ENCODE peak calls at places on chromosomes 6 and 20, in six cellular contexts. N is mucosa of descending colon, L is Panc1, Z is heart right ventricle, I is upper lobe of right lung, K is Peyer's patch. M is an unnamed sample.

GRCh38 chr6:148405893-148406292 is 63.3 kb downstream of the SASH1 start:
- DNase-seq in N (no peak), L (no peak), Z (no peak), I (no peak), K (no peak), M (no peak)

GRCh38 chr6:39778581-39779270 is 13.4 kb upstream of the DAAM2 start:
- DNase-seq in N (no peak), L (no peak), Z (no peak), I (no peak), K (no peak), M (no peak)

GRCh38 chr20:59403261-59403961 is 103.0 kb downstream of the EDN3 start:
- DNase-seq in N (peak; percentile 71), L (no peak), Z (peak; percentile 21), I (peak; percentile 73), K (peak; percentile 40), M (peak; percentile 55)

GRCh38 chr6:20708367-20709124 is 174.3 kb downstream of the CDKAL1 start:
- DNase-seq in N (no peak), L (no peak), Z (no peak), I (no peak), K (no peak), M (no peak)

GRCh38 chr6:112027942-112028674 is 25.8 kb upstream of the CCN6 start:
- DNase-seq in N (no peak), L (no peak), Z (no peak), I (no peak), K (peak; percentile 26), M (no peak)

GRCh38 chr20:49303211-49303610 is 25.4 kb upstream of the ZNFX1 start:
- DNase-seq in N (no peak), L (no peak), Z (no peak), I (no peak), K (no peak), M (no peak)

GRCh38 chr6:20850687-20851416 is 316.6 kb downstream of the CDKAL1 start:
- DNase-seq in N (no peak), L (no peak), Z (no peak), I (no peak), K (no peak), M (no peak)

GRCh38 chr20:58864346-58864745 is 11.8 kb downstream of the GNAS start:
- DNase-seq in N (no peak), L (no peak), Z (no peak), I (no peak), K (no peak), M (no peak)

GRCh38 chr6:25017932-25018581 is 82.3 kb upstream of the RIPOR2 start:
- DNase-seq in N (peak; percentile 76), L (peak; percentile 33), Z (peak; percentile 41), I (peak; percentile 84), K (peak; percentile 73), M (peak; percentile 87)

GRCh38 chr6:147508871-147509608 is 550 bp downstream of the SAMD5 start:
- DNase-seq in N (peak; percentile 28), L (no peak), Z (no peak), I (peak; percentile 65), K (no peak), M (no peak)

GRCh38 chr6:87848616-87849015 is 146.6 kb upstream of the AKIRIN2 start:
- DNase-seq in N (peak; percentile 39), L (no peak), Z (peak; percentile 17), I (no peak), K (no peak), M (no peak)

GRCh38 chr6:145735356-145736165 is at the start of gene EPM2A:
- DNase-seq in N (peak; percentile 82), L (no peak), Z (peak; percentile 85), I (peak; percentile 95), K (peak; percentile 66), M (peak; percentile 92)

GRCh38 chr6:15287670-15288069 is 41.8 kb downstream of the JARID2 start:
- DNase-seq in N (no peak), L (no peak), Z (no peak), I (no peak), K (no peak), M (no peak)

GRCh38 chr6:27503436-27504030 is 30.6 kb upstream of the ZNF184 start:
- DNase-seq in N (peak; percentile 66), L (peak; percentile 88), Z (peak; percentile 54), I (no peak), K (peak; percentile 42), M (no peak)

GRCh38 chr20:47273591-47274235 is 82.8 kb downstream of the ZMYND8 start:
- DNase-seq in N (no peak), L (no peak), Z (no peak), I (no peak), K (no peak), M (no peak)

GRCh38 chr6:21263531-21264287 is 329.8 kb upstream of the SOX4 start:
- DNase-seq in N (no peak), L (no peak), Z (no peak), I (no peak), K (no peak), M (no peak)

GRCh38 chr6:136983692-136984091 is 61.1 kb downstream of the IL20RA start:
- DNase-seq in N (no peak), L (no peak), Z (no peak), I (no peak), K (no peak), M (no peak)

GRCh38 chr6:41201784-41202181 is 834 bp upstream of the TREML2 start:
- DNase-seq in N (no peak), L (no peak), Z (no peak), I (no peak), K (peak; percentile 27), M (no peak)

GRCh38 chr6:80210618-80211017 is 104.1 kb downstream of the BCKDHB start:
- DNase-seq in N (no peak), L (no peak), Z (peak; percentile 55), I (no peak), K (no peak), M (no peak)

GRCh38 chr6:152651986-152652385 is 14.8 kb upstream of the SYNE1 start:
- DNase-seq in N (no peak), L (no peak), Z (no peak), I (no peak), K (no peak), M (no peak)

GRCh38 chr6:1027109-1027794 is 284.6 kb upstream of the FOXQ1 start:
- DNase-seq in N (no peak), L (no peak), Z (no peak), I (no peak), K (no peak), M (no peak)

GRCh38 chr6:11190625-11191245 is 41.7 kb downstream of the NEDD9 start:
- DNase-seq in N (no peak), L (no peak), Z (no peak), I (no peak), K (no peak), M (no peak)

GRCh38 chr6:16129623-16130243 is 847 bp downstream of the MYLIP start:
- DNase-seq in N (peak; percentile 56), L (no peak), Z (peak; percentile 26), I (peak; percentile 79), K (peak; percentile 41), M (peak; percentile 67)

GRCh38 chr6:33450434-33450833 is 3.9 kb upstream of the ZBTB9 start:
- DNase-seq in N (no peak), L (no peak), Z (no peak), I (no peak), K (no peak), M (no peak)

GRCh38 chr6:132153221-132153896 is 202.2 kb upstream of the CCN2 start:
- DNase-seq in N (peak; percentile 12), L (no peak), Z (no peak), I (no peak), K (no peak), M (no peak)

GRCh38 chr20:36624068-36624813 is 18.7 kb downstream of the RAB5IF start:
- DNase-seq in N (peak; percentile 50), L (no peak), Z (no peak), I (no peak), K (no peak), M (no peak)

GRCh38 chr20:62372042-62372993 is 5.2 kb upstream of the LAMA5 start:
- DNase-seq in N (no peak), L (no peak), Z (no peak), I (no peak), K (no peak), M (no peak)

GRCh38 chr20:36145877-36146707 is 8.4 kb upstream of the EPB41L1 start:
- DNase-seq in N (no peak), L (no peak), Z (peak; percentile 68), I (no peak), K (no peak), M (no peak)

DNA sequence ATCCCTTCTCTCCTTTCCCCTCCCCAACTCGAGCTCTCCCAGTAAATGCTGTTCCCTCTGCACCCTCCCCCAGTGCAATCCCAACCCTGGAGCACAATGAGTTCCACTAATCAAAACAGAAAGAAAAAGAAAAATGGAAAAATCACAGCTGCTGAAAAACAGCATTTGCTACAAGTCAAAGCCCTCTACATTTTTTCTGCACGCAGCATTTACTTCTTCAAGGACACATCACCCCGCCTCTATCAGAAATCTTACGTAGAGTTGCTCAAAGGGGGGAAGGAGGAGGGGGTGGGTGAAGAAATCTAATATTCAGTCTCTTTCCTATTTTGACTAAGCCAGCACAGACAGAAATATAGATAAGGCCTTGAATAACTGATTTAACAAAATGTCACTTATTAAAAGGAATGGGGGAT is 10.7 kb downstream of the TRERF1 start:
- DNase-seq in N (no peak), L (no peak), Z (no peak), I (no peak), K (no peak), M (no peak)
- H3K4me3 ChIP-seq in N (no peak overlapping the region), L (no peak overlapping the region), Z (peak overlapping the region; percentile 21), I (no peak overlapping the region), K (peak overlapping the region; percentile 2), M (peak overlapping the region; percentile 12)

DNA sequence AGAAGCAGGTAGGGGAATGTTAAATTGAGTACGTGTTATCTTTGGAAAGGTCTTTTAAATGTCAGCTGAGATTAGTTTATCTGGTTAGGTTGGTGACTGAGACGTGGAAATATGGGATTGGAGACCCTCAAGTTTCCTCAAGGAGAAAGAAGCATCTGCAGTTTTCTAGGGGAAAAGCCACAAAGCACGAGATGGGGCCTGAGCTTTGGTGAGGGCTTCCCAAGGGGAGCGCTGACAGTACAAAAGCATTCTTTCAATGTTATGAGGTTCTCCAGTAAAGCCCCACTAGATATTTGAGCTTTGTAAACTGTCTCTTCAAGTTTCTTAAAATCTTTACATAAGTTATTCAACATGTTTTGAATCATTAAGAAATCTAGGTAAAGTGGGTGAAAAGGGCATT is 19.6 kb upstream of the HS3ST5 start:
- DNase-seq in N (no peak), L (no peak), Z (no peak), I (no peak), K (no peak), M (no peak)
- H3K4me1 ChIP-seq in N (no peaks in the 10 kb centered on the region), L (no peaks in the 10 kb centered on the region), Z (no peaks in the 10 kb centered on the region), I (no peaks in the 10 kb centered on the region), K (no peaks in the 10 kb centered on the region), M (no peaks in the 10 kb centered on the region)

DNA sequence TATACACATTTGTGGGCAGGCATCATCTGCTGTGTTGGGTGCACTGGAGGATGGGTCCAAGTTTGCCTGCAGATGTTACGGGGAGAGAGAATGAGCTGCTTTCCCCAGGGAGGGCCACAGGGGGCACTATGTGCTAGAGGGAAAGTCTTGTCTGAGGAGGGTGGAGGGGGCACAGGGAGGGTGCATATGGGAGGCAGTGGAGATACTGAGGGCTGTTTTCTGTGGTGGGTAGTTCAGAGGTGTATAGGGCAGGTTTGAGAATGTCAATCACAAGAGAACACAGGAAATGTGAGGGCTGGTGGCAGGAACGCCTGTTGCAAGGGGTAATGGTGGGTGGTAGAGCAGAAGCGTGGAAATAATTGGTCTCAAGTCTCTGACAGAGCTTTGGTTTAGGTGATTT is 7.7 kb upstream of the PTPRA start:
- DNase-seq in N (no peak), L (no peak), Z (no peak), I (no peak), K (no peak), M (no peak)
- TF ChIP-seq CTCF in N (no peak), L (no peak), Z (no peak), I (no peak), K (no peak), M (no peak)

GRCh38 chr20:38260378-38261053 is at the start of gene KIAA1755:
- DNase-seq in N (no peak), L (no peak), Z (peak; percentile 36), I (no peak), K (no peak), M (no peak)
- H3K4me3 ChIP-seq in N (no peak within 1 kb of the TSS), L (no peak within 1 kb of the TSS), Z (peak within 1 kb of the TSS; percentile 59), I (peak within 1 kb of the TSS; percentile 42), K (peak within 1 kb of the TSS; percentile 44), M (peak within 1 kb of the TSS; percentile 45)

M was measured in lower lobe of right lung.